ENCODE peak calls at places on chromosomes 13 and 19, in six cellular contexts. Q is cardiac muscle cell, J is GM12878, H is pancreas, E is PC-3, M is right lobe of liver. G is an unnamed sample.

GRCh38 chr13:79468819-79469218 is 12.1 kb upstream of the NDFIP2 start:
- DNase-seq in Q (no peak), J (no peak), H (no peak), E (no peak), M (no peak), G (no peak)

GRCh38 chr19:18392417-18392816 is 5.0 kb downstream of the LRRC25 start:
- DNase-seq in Q (no peak), J (no peak), H (no peak), E (no peak), M (peak), G (no peak)

GRCh38 chr19:40150170-40150569 is 41.1 kb upstream of the MAP3K10 start:
- DNase-seq in Q (no peak), J (no peak), H (no peak), E (no peak), M (no peak), G (no peak)

GRCh38 chr13:98856983-98857382 is 104.5 kb upstream of the SLC15A1 start:
- DNase-seq in Q (no peak), J (no peak), H (no peak), E (no peak), M (no peak), G (no peak)

GRCh38 chr13:28716511-28716910 is 2.3 kb downstream of the SLC46A3 start:
- DNase-seq in Q (no peak), J (no peak), H (peak), E (peak), M (peak), G (peak)

GRCh38 chr13:108060111-108060510 is 155.2 kb downstream of the LIG4 start:
- DNase-seq in Q (no peak), J (no peak), H (no peak), E (no peak), M (no peak), G (no peak)

GRCh38 chr19:31334101-31334848 is 15.0 kb downstream of the TSHZ3 start:
- DNase-seq in Q (no peak), J (no peak), H (no peak), E (peak), M (no peak), G (no peak)

GRCh38 chr19:7426986-7427385 is 61.8 kb downstream of the PEX11G start:
- DNase-seq in Q (no peak), J (no peak), H (no peak), E (no peak), M (no peak), G (no peak)

GRCh38 chr13:101308247-101309013 is 107.9 kb downstream of the NALCN start:
- DNase-seq in Q (no peak), J (no peak), H (no peak), E (no peak), M (no peak), G (no peak)

GRCh38 chr13:35552172-35552844 is 75.8 kb upstream of the MAB21L1 start:
- DNase-seq in Q (no peak), J (no peak), H (no peak), E (peak), M (no peak), G (peak)

GRCh38 chr13:69363360-69363759 is 744.3 kb upstream of the ATXN8OS start:
- DNase-seq in Q (no peak), J (no peak), H (no peak), E (no peak), M (no peak), G (no peak)

GRCh38 chr13:73945371-73945770 is 188.8 kb downstream of the KLF12 start:
- DNase-seq in Q (no peak), J (no peak), H (no peak), E (peak), M (no peak), G (no peak)

GRCh38 chr19:20273951-20274578 is 107.1 kb downstream of the ZNF486 start:
- DNase-seq in Q (no peak), J (no peak), H (no peak), E (no peak), M (no peak), G (no peak)

GRCh38 chr13:30301827-30302226 is 5.5 kb downstream of the KATNAL1 start:
- DNase-seq in Q (no peak), J (no peak), H (no peak), E (no peak), M (no peak), G (no peak)

GRCh38 chr13:93515267-93515666 is 288.7 kb downstream of the GPC6 start:
- DNase-seq in Q (no peak), J (no peak), H (no peak), E (no peak), M (no peak), G (no peak)

GRCh38 chr13:84430441-84430840 is 548.2 kb upstream of the SLITRK1 start:
- DNase-seq in Q (no peak), J (no peak), H (no peak), E (no peak), M (no peak), G (no peak)

GRCh38 chr13:40158218-40158617 is 502.8 kb downstream of the COG6 start:
- DNase-seq in Q (no peak), J (no peak), H (no peak), E (peak), M (no peak), G (no peak)

GRCh38 chr13:40518481-40518882 is 148.0 kb downstream of the FOXO1 start:
- DNase-seq in Q (no peak), J (peak), H (peak), E (no peak), M (peak), G (no peak)

GRCh38 chr19:17338440-17339078 is 1.2 kb downstream of the GTPBP3 start:
- DNase-seq in Q (no peak), J (no peak), H (no peak), E (no peak), M (no peak), G (no peak)

GRCh38 chr13:111281751-111282311 is 38.6 kb upstream of the TEX29 start:
- DNase-seq in Q (no peak), J (no peak), H (no peak), E (no peak), M (no peak), G (no peak)

GRCh38 chr19:43675269-43675879 is 5.4 kb upstream of the PLAUR start:
- DNase-seq in Q (no peak), J (peak), H (peak), E (peak), M (no peak), G (peak)

GRCh38 chr13:76016799-76017198 is 380.7 kb downstream of the LMO7 start:
- DNase-seq in Q (no peak), J (no peak), H (no peak), E (peak), M (peak), G (no peak)

GRCh38 chr19:51372649-51373504 is at the start of gene NKG7:
- DNase-seq in Q (no peak), J (peak), H (no peak), E (no peak), M (no peak), G (no peak)

GRCh38 chr13:112761701-112762689 is 72.2 kb downstream of the ATP11A start:
- DNase-seq in Q (peak), J (no peak), H (no peak), E (no peak), M (no peak), G (no peak)

GRCh38 chr13:73984949-73985691 is 149.1 kb downstream of the KLF12 start:
- DNase-seq in Q (peak), J (no peak), H (no peak), E (no peak), M (no peak), G (no peak)

GRCh38 chr19:43618921-43619261 is 538 bp downstream of the ZNF428 start:
- DNase-seq in Q (no peak), J (peak), H (peak), E (peak), M (peak), G (peak)

GRCh38 chr19:23283925-23284324 is 33.7 kb upstream of the ZNF724 start:
- DNase-seq in Q (peak), J (no peak), H (peak), E (peak), M (peak), G (no peak)

GRCh38 chr13:51093574-51093973 is 17.5 kb downstream of the C13orf42 start:
- DNase-seq in Q (no peak), J (no peak), H (no peak), E (peak), M (no peak), G (no peak)

GRCh38 chr19:19006213-19006612 is 27.1 kb downstream of the SUGP2 start:
- DNase-seq in Q (no peak), J (no peak), H (no peak), E (no peak), M (no peak), G (no peak)

GRCh38 chr13:110042253-110042652 is 255.9 kb upstream of the IRS2 start:
- DNase-seq in Q (no peak), J (no peak), H (no peak), E (no peak), M (no peak), G (no peak)

GRCh38 chr13:96473463-96474157 is 383.7 kb downstream of the HS6ST3 start:
- DNase-seq in Q (peak), J (no peak), H (no peak), E (no peak), M (no peak), G (no peak)

GRCh38 chr13:26721251-26721939 is 39.2 kb downstream of the GPR12 start:
- DNase-seq in Q (no peak), J (no peak), H (no peak), E (no peak), M (no peak), G (no peak)

GRCh38 chr13:23915308-23915707 is 18.0 kb upstream of the C1QTNF9B start:
- DNase-seq in Q (no peak), J (no peak), H (no peak), E (peak), M (no peak), G (no peak)

GRCh38 chr19:45922281-45922680 is 7.7 kb upstream of the NANOS2 start:
- DNase-seq in Q (no peak), J (no peak), H (no peak), E (peak), M (no peak), G (no peak)

GRCh38 chr13:112054616-112055015 is 12.3 kb upstream of the SOX1 start:
- DNase-seq in Q (no peak), J (no peak), H (no peak), E (no peak), M (no peak), G (no peak)

GRCh38 chr19:3375221-3376088 is 9.1 kb downstream of the NFIC start:
- DNase-seq in Q (no peak), J (no peak), H (peak), E (no peak), M (peak), G (no peak)

GRCh38 chr19:44904426-44904994 is 1.1 kb upstream of the APOE start:
- DNase-seq in Q (no peak), J (no peak), H (no peak), E (no peak), M (no peak), G (no peak)
- TF ChIP-seq CTCF in Q (peak), J (no peak), H (no peak), E (peak), M (peak), G (peak)

GRCh38 chr19:57435062-57435978 is at the start of gene ZNF749:
- DNase-seq in Q (peak), J (peak), H (peak), E (peak), M (peak), G (peak)

GRCh38 chr19:57438925-57439324 is 3.8 kb downstream of the ZNF749 start:
- DNase-seq in Q (no peak), J (no peak), H (no peak), E (no peak), M (no peak), G (no peak)

GRCh38 chr19:57434386-57435061 is 601 bp upstream of the ZNF749 start:
- DNase-seq in Q (no peak), J (no peak), H (no peak), E (no peak), M (no peak), G (no peak)

GRCh38 chr19:57437931-57438330 is 2.8 kb downstream of the ZNF749 start:
- DNase-seq in Q (no peak), J (no peak), H (no peak), E (no peak), M (no peak), G (no peak)

DNA sequence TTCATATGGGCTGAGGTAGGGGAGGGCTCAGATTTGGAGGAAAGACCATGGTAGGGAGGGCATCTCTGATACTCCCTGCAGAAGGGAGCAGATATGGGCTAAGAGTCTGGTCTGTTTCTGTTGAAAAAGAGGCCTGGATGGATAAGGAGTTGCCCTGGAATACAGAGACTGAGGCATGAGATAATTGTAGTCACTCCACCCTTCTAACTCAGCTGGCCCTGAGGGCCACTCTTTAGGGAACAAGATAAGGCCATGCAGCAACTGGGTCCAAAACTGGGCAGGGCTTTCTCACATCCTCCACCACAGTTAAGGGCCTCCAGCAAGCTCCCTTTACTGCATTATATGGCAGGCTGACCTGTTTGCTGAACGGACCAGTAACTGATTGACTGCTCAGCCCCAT is 1.3 kb downstream of the ZNF749 start:
- DNase-seq in Q (no peak), J (no peak), H (no peak), E (no peak), M (no peak), G (no peak)
- H3K27ac ChIP-seq in Q (peak), J (no peak), H (no peak), E (no peak), M (no peak), G (no peak)

GRCh38 chr19:54189020-54189667 is at the start of gene MBOAT7:
- DNase-seq in Q (no peak), J (no peak), H (no peak), E (no peak), M (no peak), G (no peak)
- TF ChIP-seq CTCF in Q (peak), J (peak), H (no peak), E (peak), M (peak), G (peak)

GRCh38 chr19:2057484-2058469 is 6.7 kb upstream of the MKNK2 start:
- DNase-seq in Q (no peak), J (no peak), H (peak), E (no peak), M (peak), G (no peak)
- H3K27ac ChIP-seq in Q (peak), J (no peak), H (no peak), E (no peak), M (peak), G (peak)

G was measured in RWPE1.